ENCODE peak calls at places on chromosomes 1 and 21, in four cellular contexts. A is GM12878, X is WTC11, P is H1. J is an unnamed sample.

GRCh38 chr1:218330043-218330623 is 15.0 kb upstream of the TGFB2 start:
- DNase-seq in A (no peak), X (no peak), P (no peak), J (peak; percentile 40)

GRCh38 chr21:40383951-40384350 is 463.0 kb downstream of the DSCAM start:
- DNase-seq in A (no peak), X (no peak), P (no peak), J (no peak)

GRCh38 chr1:2496087-2496622 is 20.1 kb downstream of the PLCH2 start:
- DNase-seq in A (peak; percentile 25), X (no peak), P (no peak), J (no peak)

GRCh38 chr21:42281196-42281680 is 34.0 kb downstream of the TFF3 start:
- DNase-seq in A (no peak), X (no peak), P (no peak), J (no peak)

GRCh38 chr21:35257413-35257812 is 208.3 kb upstream of the RUNX1 start:
- DNase-seq in A (no peak), X (no peak), P (no peak), J (peak; percentile 29)

GRCh38 chr1:108892356-108893140 is 15.8 kb downstream of the GPSM2 start:
- DNase-seq in A (no peak), X (no peak), P (no peak), J (no peak)

GRCh38 chr1:65395887-65396612 is 24.4 kb upstream of the LEPR start:
- DNase-seq in A (no peak), X (no peak), P (peak; percentile 19), J (no peak)

GRCh38 chr1:84365225-84366221 is 32.8 kb upstream of the DNASE2B start:
- DNase-seq in A (no peak), X (no peak), P (no peak), J (peak; percentile 32)

GRCh38 chr1:147598631-147599361 is 57.5 kb downstream of the BCL9 start:
- DNase-seq in A (no peak), X (peak; percentile 63), P (no peak), J (no peak)

GRCh38 chr1:210505601-210506564 is 177.2 kb downstream of the HHAT start:
- DNase-seq in A (no peak), X (no peak), P (no peak), J (no peak)

GRCh38 chr1:162631546-162632233 is 574 bp upstream of the DDR2 start:
- DNase-seq in A (no peak), X (no peak), P (no peak), J (peak; percentile 71)

GRCh38 chr1:85224734-85225623 is 24.2 kb upstream of the SYDE2 start:
- DNase-seq in A (no peak), X (peak; percentile 70), P (peak; percentile 38), J (peak; percentile 83)

GRCh38 chr1:246784621-246785535 is 60.7 kb downstream of the SCCPDH start:
- DNase-seq in A (no peak), X (no peak), P (no peak), J (no peak)

GRCh38 chr1:117793396-117793795 is 136.0 kb downstream of the GDAP2 start:
- DNase-seq in A (no peak), X (no peak), P (no peak), J (no peak)

GRCh38 chr1:168623003-168623828 is 46.8 kb downstream of the XCL1 start:
- DNase-seq in A (no peak), X (no peak), P (no peak), J (peak; percentile 58)

GRCh38 chr1:229538945-229539344 is 19.6 kb downstream of the ABCB10 start:
- DNase-seq in A (no peak), X (no peak), P (no peak), J (no peak)

GRCh38 chr1:207309775-207310273 is 11.7 kb upstream of the CD55 start:
- DNase-seq in A (no peak), X (no peak), P (no peak), J (peak; percentile 62)

GRCh38 chr1:236320671-236321070 is 38.9 kb upstream of the ERO1B start:
- DNase-seq in A (no peak), X (no peak), P (no peak), J (no peak)

GRCh38 chr1:157288006-157288405 is 149.8 kb upstream of the ETV3 start:
- DNase-seq in A (no peak), X (no peak), P (no peak), J (no peak)

GRCh38 chr1:234985007-234985370 is 143.6 kb downstream of the TOMM20 start:
- DNase-seq in A (no peak), X (no peak), P (no peak), J (no peak)

GRCh38 chr1:245751111-245751510 is 596.3 kb downstream of the KIF26B start:
- DNase-seq in A (no peak), X (no peak), P (no peak), J (no peak)

GRCh38 chr1:196366817-196367495 is 241.3 kb downstream of the KCNT2 start:
- DNase-seq in A (no peak), X (no peak), P (no peak), J (no peak)

GRCh38 chr1:46961066-46961758 is 19.9 kb upstream of the CYP4A11 start:
- DNase-seq in A (no peak), X (no peak), P (no peak), J (no peak)

GRCh38 chr1:228867951-228868730 is 132.9 kb downstream of the RHOU start:
- DNase-seq in A (no peak), X (no peak), P (no peak), J (no peak)

GRCh38 chr1:23620605-23621004 is 61.3 kb upstream of the ID3 start:
- DNase-seq in A (no peak), X (no peak), P (no peak), J (no peak)

GRCh38 chr1:244280859-244281258 is 170.8 kb downstream of the ADSS2 start:
- DNase-seq in A (no peak), X (no peak), P (no peak), J (no peak)

GRCh38 chr1:191904991-191905390 is 253.3 kb upstream of the RGS18 start:
- DNase-seq in A (no peak), X (no peak), P (no peak), J (no peak)

GRCh38 chr1:119714583-119714982 is 2.8 kb downstream of the PHGDH start:
- DNase-seq in A (no peak), X (no peak), P (no peak), J (no peak)

GRCh38 chr1:31405578-31406245 is 7.3 kb upstream of the SERINC2 start:
- DNase-seq in A (no peak), X (no peak), P (no peak), J (no peak)

GRCh38 chr1:180571060-180571831 is 12.5 kb downstream of the OVAAL start:
- DNase-seq in A (no peak), X (no peak), P (no peak), J (no peak)

GRCh38 chr1:52055854-52056109 is 313 bp upstream of the BTF3L4 start:
- DNase-seq in A (no peak), X (no peak), P (no peak), J (no peak)

GRCh38 chr1:176609556-176610408 is 146.8 kb downstream of the PAPPA2 start:
- DNase-seq in A (no peak), X (no peak), P (no peak), J (no peak)

GRCh38 chr1:190453550-190453949 is 24.1 kb downstream of the BRINP3 start:
- DNase-seq in A (no peak), X (no peak), P (no peak), J (no peak)

GRCh38 chr1:53327183-53327941 is 508 bp downstream of the LRP8 start:
- DNase-seq in A (no peak), X (peak; percentile 51), P (no peak), J (peak; percentile 62)

GRCh38 chr1:233025566-233025965 is 75.2 kb downstream of the NTPCR start:
- DNase-seq in A (no peak), X (no peak), P (no peak), J (no peak)

GRCh38 chr1:226681652-226682493 is 57.2 kb downstream of the ITPKB start:
- DNase-seq in A (no peak), X (no peak), P (no peak), J (no peak)

GRCh38 chr1:243281672-243282071 is 25.8 kb downstream of the SDCCAG8 start:
- DNase-seq in A (no peak), X (no peak), P (no peak), J (no peak)

DNA sequence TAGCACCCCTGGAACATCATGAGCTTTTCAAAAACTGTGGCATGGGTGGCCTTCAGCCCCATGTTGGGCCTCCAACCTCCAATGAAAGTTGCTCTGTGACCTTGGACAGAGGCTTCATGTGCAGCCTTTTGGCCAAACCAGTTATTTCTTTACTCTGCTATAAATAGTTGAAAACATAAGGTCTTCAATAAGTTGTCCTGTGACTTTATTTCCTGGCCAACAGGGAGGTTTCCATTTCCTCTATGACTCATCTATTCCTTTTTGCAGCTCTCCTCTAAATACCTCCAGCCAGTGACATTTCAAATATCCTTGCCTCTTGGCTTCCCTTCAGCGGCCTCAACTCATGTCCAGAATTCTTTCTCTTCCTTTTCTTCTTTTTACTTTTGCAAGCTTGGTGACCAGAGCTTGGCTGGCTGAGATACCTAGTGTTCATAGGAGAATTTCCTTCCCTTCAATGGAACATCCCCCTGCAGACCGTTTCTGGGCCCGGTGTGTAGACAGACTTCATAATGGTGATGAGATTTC is 22.7 kb upstream of the TRIM67 start:
- DNase-seq in A (no peak), X (no peak), P (no peak), J (no peak)
- TF ChIP-seq ATF2 in A (no peak), X (no peak), P (no peak), J (no peak)

DNA sequence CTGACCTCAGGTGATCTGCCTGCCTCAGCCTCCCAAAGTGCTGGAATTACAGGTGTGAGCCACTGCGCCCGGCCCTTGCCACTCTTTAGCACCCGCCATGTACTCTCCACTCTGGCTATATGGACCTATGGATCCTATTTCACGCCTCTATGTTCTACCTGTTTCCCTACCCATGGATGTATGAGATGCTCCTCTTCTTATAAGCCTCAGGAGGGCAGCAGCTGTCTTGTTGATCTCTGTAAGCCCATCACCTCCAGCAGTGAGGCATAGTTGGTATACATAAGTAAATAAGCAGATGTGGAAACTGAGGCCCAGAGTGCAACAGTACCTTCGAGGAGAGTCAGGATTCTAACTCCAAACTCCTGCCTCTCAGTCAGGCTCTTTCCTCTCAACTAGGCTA is 24.7 kb upstream of the ARTN start:
- DNase-seq in A (no peak), X (no peak), P (no peak), J (no peak)
- TF ChIP-seq ATF2 in A (no peak), X (no peak), P (no peak), J (no peak)

GRCh38 chr21:38661296-38662223 is 144.2 kb upstream of the ETS2 start:
- DNase-seq in A (no peak), X (peak; percentile 46), P (no peak), J (no peak)
- TF ChIP-seq ATF2 in A (no peak), X (no peak), P (no peak), J (no peak)

DNA sequence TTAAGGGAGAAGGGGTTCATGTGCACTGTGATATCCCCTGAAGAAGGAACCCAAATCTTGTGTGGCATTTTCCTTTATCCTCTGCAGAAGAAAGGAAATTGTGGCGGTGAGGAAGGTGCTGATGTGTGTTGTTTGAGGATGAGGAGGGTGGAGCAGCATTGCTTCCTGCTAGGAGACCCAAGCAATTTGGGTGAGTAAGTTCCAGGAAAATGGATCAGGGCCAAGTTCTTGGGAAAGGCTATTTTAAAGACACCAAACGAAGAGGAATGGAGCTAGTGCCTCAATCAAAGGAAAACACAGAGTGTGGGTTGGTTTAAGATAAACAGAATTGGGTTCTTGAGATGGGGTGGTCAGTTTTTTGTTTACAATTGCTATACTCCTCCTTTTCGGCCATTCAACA is 86.7 kb upstream of the MARK1 start:
- DNase-seq in A (no peak), X (no peak), P (no peak), J (no peak)
- TF ChIP-seq ATF2 in A (no peak), X (no peak), P (no peak), J (no peak)

J was measured in K562.